ENCODE peak calls at places on chromosomes 2 and 18, in six cellular contexts. D is BE2C; Z is gastrocnemius medialis; C is body of pancreas; Y is CD8-positive, alpha-beta T cell; N is cardiac muscle cell. M is an unnamed sample.

GRCh38 chr2:179711375-179711774 is 150.0 kb downstream of the ZNF385B start:
- DNase-seq in C (no peak), Z (no peak), Y (no peak), D (no peak), N (no peak), M (no peak)

GRCh38 chr2:159497256-159497655 is 119.1 kb downstream of the BAZ2B start:
- DNase-seq in N (peak; percentile 92), D (no peak), Z (no peak), C (no peak), Y (no peak), M (no peak)

GRCh38 chr2:177830881-177831386 is 241.6 kb downstream of the PDE11A start:
- DNase-seq in N (no peak), C (no peak), Y (no peak), Z (no peak), D (no peak), M (no peak)

GRCh38 chr2:122635649-122636496 is 880.4 kb downstream of the TSN start:
- DNase-seq in N (peak; percentile 24), D (no peak), C (no peak), Z (no peak), Y (no peak), M (no peak)

GRCh38 chr18:75129717-75130477 is 79.0 kb downstream of the PTGR3 start:
- DNase-seq in Z (no peak), D (no peak), N (no peak), Y (no peak), C (no peak), M (no peak)

GRCh38 chr2:201661366-201661765 is 18.1 kb upstream of the TMEM237 start:
- DNase-seq in D (no peak), Z (no peak), N (peak; percentile 14), C (no peak), Y (no peak), M (no peak)

GRCh38 chr2:41216978-41217377 is 765.1 kb upstream of the SLC8A1 start:
- DNase-seq in Z (no peak), C (no peak), D (no peak), N (no peak), Y (no peak), M (no peak)

GRCh38 chr2:187552959-187553681 is 1.1 kb downstream of the TFPI start:
- DNase-seq in C (no peak), N (peak; percentile 75), Y (no peak), D (no peak), Z (no peak), M (no peak)

GRCh38 chr2:17877811-17878221 is 651 bp upstream of the KCNS3 start:
- DNase-seq in D (no peak), C (peak; percentile 13), Y (no peak), Z (no peak), N (peak; percentile 8), M (peak; percentile 34)

GRCh38 chr2:173249661-173250641 is 104.7 kb upstream of the CDCA7 start:
- DNase-seq in C (no peak), Y (no peak), Z (no peak), N (no peak), D (no peak), M (no peak)

DNA sequence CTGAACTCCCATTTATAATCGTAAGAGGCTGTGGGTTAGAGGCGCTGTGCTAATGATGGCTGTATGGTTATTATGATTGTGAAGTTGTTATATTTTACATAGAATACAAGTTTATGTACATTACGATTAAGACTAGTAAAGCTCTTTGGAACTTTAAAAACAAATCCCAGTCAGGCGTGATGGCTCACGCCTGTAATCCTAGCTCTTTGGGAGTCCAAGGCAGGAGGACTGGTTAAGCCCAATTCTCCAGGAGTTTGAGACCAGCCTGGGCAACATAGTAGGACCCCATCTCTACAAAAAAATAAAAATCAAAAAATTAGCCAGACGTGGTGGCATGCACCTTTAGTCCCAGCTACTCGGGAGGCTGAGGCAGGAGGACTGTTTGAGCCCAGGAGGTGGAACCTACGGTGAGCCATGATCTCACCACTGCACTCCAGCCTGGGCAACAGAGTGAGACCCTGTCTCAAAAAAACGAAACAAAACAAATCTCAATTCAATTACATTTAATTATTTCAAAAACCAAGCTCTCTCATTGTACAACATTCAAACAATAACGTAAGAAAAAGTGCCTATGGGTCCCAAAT is 23.9 kb upstream of the KCMF1 start:
- DNase-seq in N (no peak), D (no peak), Z (no peak), Y (no peak), C (no peak), M (no peak)
- H3K4me3 ChIP-seq in N (no peak overlapping the region), D (no peak overlapping the region), Z (no peak overlapping the region), Y (no peak overlapping the region), C (no peak overlapping the region), M (no peak overlapping the region)

GRCh38 chr2:37232131-37232933 is 874 bp downstream of the NDUFAF7 start:
- DNase-seq in Y (no peak), Z (no peak), D (peak; percentile 10), N (peak; percentile 15), C (peak; percentile 15), M (peak; percentile 43)

GRCh38 chr2:37228788-37229187 is 2.6 kb downstream of the CEBPZ start:
- DNase-seq in C (no peak), Z (no peak), D (no peak), N (no peak), Y (no peak), M (no peak)

GRCh38 chr2:37230581-37230980 is 815 bp downstream of the CEBPZ start:
- DNase-seq in D (no peak), Z (no peak), Y (no peak), C (no peak), N (peak; percentile 8), M (peak; percentile 13)

GRCh38 chr2:37226863-37227262 is 4.5 kb downstream of the CEBPZ start:
- DNase-seq in Y (no peak), Z (no peak), D (no peak), C (no peak), N (no peak), M (no peak)

GRCh38 chr2:37231251-37232130 is at the start of the genes CEBPZ and NDUFAF7:
- DNase-seq in N (peak; percentile 94), D (peak; percentile 91), Z (peak; percentile 86), Y (peak; percentile 92), C (peak; percentile 91), M (peak; percentile 93)
- TF ChIP-seq CTCF in N (no peak), D (no peak), Z (peak; percentile 20), Y (no peak), C (peak; percentile 12), M (no peak)

GRCh38 chr2:38534746-38535403 is 67.9 kb downstream of the HNRNPLL start:
- DNase-seq in C (no peak), Z (no peak), Y (no peak), D (no peak), N (no peak), M (peak; percentile 57)

GRCh38 chr2:38533180-38533579 is 69.5 kb downstream of the HNRNPLL start:
- DNase-seq in C (no peak), N (no peak), Z (no peak), D (no peak), Y (no peak), M (no peak)

GRCh38 chr2:38535404-38535744 is 67.4 kb downstream of the HNRNPLL start:
- DNase-seq in N (no peak), Z (no peak), C (no peak), D (no peak), Y (no peak), M (no peak)

GRCh38 chr2:38533757-38534545 is 68.8 kb downstream of the HNRNPLL start:
- DNase-seq in Z (no peak), N (no peak), Y (no peak), C (no peak), D (no peak), M (no peak)

GRCh38 chr2:38532366-38532765 is 70.4 kb downstream of the HNRNPLL start:
- DNase-seq in Y (no peak), C (no peak), Z (no peak), N (no peak), D (no peak), M (no peak)
- H3K4me1 ChIP-seq in Y (peaks cover 7% of the 10 kb centered on the region), C (peaks cover 17% of the 10 kb centered on the region), Z (peaks cover 9% of the 10 kb centered on the region), N (no peaks in the 10 kb centered on the region), D (peaks cover 2% of the 10 kb centered on the region), M (peaks cover 5% of the 10 kb centered on the region)

GRCh38 chr2:132760405-132760804 is 90.4 kb upstream of the LYPD1 start:
- DNase-seq in C (no peak), Z (no peak), D (no peak), N (no peak), Y (no peak), M (no peak)

GRCh38 chr2:132754867-132755472 is 85.0 kb upstream of the LYPD1 start:
- DNase-seq in Z (no peak), D (no peak), N (no peak), Y (no peak), C (no peak), M (no peak)

GRCh38 chr2:132757002-132757598 is 87.1 kb upstream of the LYPD1 start:
- DNase-seq in C (no peak), N (no peak), D (no peak), Z (no peak), Y (no peak), M (no peak)

GRCh38 chr2:132758995-132759394 is 89.0 kb upstream of the LYPD1 start:
- DNase-seq in N (no peak), C (no peak), Z (no peak), Y (no peak), D (no peak), M (no peak)

GRCh38 chr2:132757676-132758075 is 87.7 kb upstream of the LYPD1 start:
- DNase-seq in D (no peak), N (peak; percentile 5), Y (no peak), Z (no peak), C (no peak), M (no peak)
- H3K4me3 ChIP-seq in D (no peak overlapping the region), N (no peak overlapping the region), Y (no peak overlapping the region), Z (no peak overlapping the region), C (no peak overlapping the region), M (no peak overlapping the region)

DNA sequence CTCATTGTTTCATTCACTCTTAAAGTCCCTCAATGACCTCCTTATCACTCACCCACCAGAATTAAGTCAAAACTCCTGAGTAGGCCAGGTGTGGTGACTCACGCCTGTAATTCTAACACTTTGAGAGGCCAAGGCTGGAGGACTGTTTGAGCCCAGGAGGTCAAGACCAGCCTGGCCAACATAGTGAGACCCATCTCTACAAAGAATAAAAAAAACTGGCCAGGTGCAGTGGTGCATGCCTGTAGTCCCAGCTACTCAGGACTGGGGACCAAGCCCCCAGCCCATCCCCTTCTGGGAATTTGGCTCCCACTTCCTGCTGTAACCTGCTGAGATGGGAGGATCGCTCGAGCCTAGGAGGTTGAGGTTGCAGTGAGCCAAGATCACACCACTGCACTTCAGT is 28.9 kb downstream of the TMEM247 start:
- DNase-seq in Y (no peak), N (no peak), D (no peak), Z (no peak), C (no peak), M (no peak)
- TF ChIP-seq CTCF in Y (no peak), N (no peak), D (no peak), Z (no peak), C (no peak), M (no peak)

GRCh38 chr18:12747530-12748315 is 44.9 kb downstream of the PSMG2 start:
- DNase-seq in D (no peak), C (no peak), N (peak; percentile 11), Z (no peak), Y (no peak), M (no peak)
- H3K4me1 ChIP-seq in D (no peaks in the 10 kb centered on the region), C (no peaks in the 10 kb centered on the region), N (no peaks in the 10 kb centered on the region), Z (no peaks in the 10 kb centered on the region), Y (peaks cover 8% of the 10 kb centered on the region), M (no peaks in the 10 kb centered on the region)